ENCODE peak calls at places on chromosomes 13 and 19, in four cellular contexts. U is nephron progenitor cell, V is GM10248, G is lung. Z is an unnamed sample.

GRCh38 chr13:114078501-114079451 is 53.6 kb downstream of the RASA3 start:
- DNase-seq in U (no peak), V (no peak), G (no peak), Z (peak)

GRCh38 chr19:2046046-2046907 is 4.8 kb downstream of the MKNK2 start:
- DNase-seq in U (no peak), V (no peak), G (no peak), Z (no peak)

GRCh38 chr19:17327654-17328516 is 6.8 kb downstream of the ANO8 start:
- DNase-seq in U (peak), V (peak), G (peak), Z (peak)

GRCh38 chr19:13057147-13057572 is 45.5 kb downstream of the LYL1 start:
- DNase-seq in U (no peak), V (no peak), G (no peak), Z (no peak)

GRCh38 chr13:102097708-102098107 is 304.1 kb downstream of the FGF14 start:
- DNase-seq in U (peak), V (no peak), G (no peak), Z (no peak)

GRCh38 chr13:80881495-80882482 is 540.9 kb upstream of the SPRY2 start:
- DNase-seq in U (no peak), V (no peak), G (no peak), Z (no peak)

GRCh38 chr19:15378529-15379082 is 981 bp downstream of the AKAP8 start:
- DNase-seq in U (peak), V (peak), G (peak), Z (no peak)

GRCh38 chr13:108409735-108410134 is 140.2 kb downstream of the TNFSF13B start:
- DNase-seq in U (no peak), V (no peak), G (no peak), Z (no peak)

GRCh38 chr13:73059460-73060250 is 850 bp downstream of the KLF5 start:
- DNase-seq in U (peak), V (peak), G (peak), Z (no peak)

GRCh38 chr13:64332048-64332447 is 2898.1 kb downstream of the PCDH9 start:
- DNase-seq in U (no peak), V (no peak), G (no peak), Z (no peak)

GRCh38 chr19:13797870-13798269 is 2.6 kb downstream of the ZSWIM4 start:
- DNase-seq in U (no peak), V (no peak), G (peak), Z (no peak)

GRCh38 chr19:49651871-49652722 is 10.1 kb downstream of the SCAF1 start:
- DNase-seq in U (no peak), V (no peak), G (no peak), Z (no peak)

GRCh38 chr19:32605544-32605943 is 24.6 kb downstream of the PDCD5 start:
- DNase-seq in U (no peak), V (no peak), G (no peak), Z (no peak)

GRCh38 chr19:13015361-13016231 is 20.3 kb downstream of the NFIX start:
- DNase-seq in U (no peak), V (no peak), G (no peak), Z (no peak)

GRCh38 chr13:20431080-20431479 is 94.6 kb downstream of the CRYL1 start:
- DNase-seq in U (no peak), V (no peak), G (no peak), Z (no peak)

GRCh38 chr13:34025746-34026145 is 207.8 kb downstream of the RFC3 start:
- DNase-seq in U (no peak), V (no peak), G (no peak), Z (no peak)

GRCh38 chr19:43699506-43700367 is 16.1 kb upstream of the IRGC start:
- DNase-seq in U (peak), V (no peak), G (no peak), Z (no peak)

GRCh38 chr19:51689751-51690358 is 3.3 kb upstream of the SPACA6 start:
- DNase-seq in U (peak), V (peak), G (peak), Z (no peak)

GRCh38 chr19:37251308-37252229 is 33.6 kb downstream of the ZNF383 start:
- DNase-seq in U (no peak), V (peak), G (peak), Z (peak)

GRCh38 chr13:109160357-109160756 is 530.9 kb downstream of the MYO16 start:
- DNase-seq in U (no peak), V (no peak), G (no peak), Z (no peak)

GRCh38 chr19:5172859-5173577 is 167.6 kb downstream of the PTPRS start:
- DNase-seq in U (no peak), V (no peak), G (no peak), Z (no peak)

GRCh38 chr19:58274771-58275199 is 4.0 kb upstream of the ZNF8 start:
- DNase-seq in U (no peak), V (no peak), G (no peak), Z (no peak)

GRCh38 chr19:7257148-7258041 is 36.8 kb downstream of the INSR start:
- DNase-seq in U (no peak), V (no peak), G (peak), Z (no peak)

GRCh38 chr13:27026396-27026795 is 145.2 kb downstream of the USP12 start:
- DNase-seq in U (no peak), V (no peak), G (no peak), Z (no peak)

GRCh38 chr19:14091885-14092462 is 1.4 kb upstream of the SAMD1 start:
- DNase-seq in U (no peak), V (peak), G (no peak), Z (no peak)

GRCh38 chr19:40549007-40549708 is 27.5 kb upstream of the SHKBP1 start:
- DNase-seq in U (peak), V (peak), G (peak), Z (peak)

GRCh38 chr13:86585826-86586225 is 786.6 kb upstream of the SLITRK6 start:
- DNase-seq in U (no peak), V (no peak), G (no peak), Z (peak)

GRCh38 chr13:91960947-91961346 is 562.5 kb downstream of the GPC5 start:
- DNase-seq in U (no peak), V (no peak), G (no peak), Z (no peak)

GRCh38 chr19:45455707-45456499 is 11.9 kb upstream of the FOSB start:
- DNase-seq in U (peak), V (peak), G (peak), Z (peak)

DNA sequence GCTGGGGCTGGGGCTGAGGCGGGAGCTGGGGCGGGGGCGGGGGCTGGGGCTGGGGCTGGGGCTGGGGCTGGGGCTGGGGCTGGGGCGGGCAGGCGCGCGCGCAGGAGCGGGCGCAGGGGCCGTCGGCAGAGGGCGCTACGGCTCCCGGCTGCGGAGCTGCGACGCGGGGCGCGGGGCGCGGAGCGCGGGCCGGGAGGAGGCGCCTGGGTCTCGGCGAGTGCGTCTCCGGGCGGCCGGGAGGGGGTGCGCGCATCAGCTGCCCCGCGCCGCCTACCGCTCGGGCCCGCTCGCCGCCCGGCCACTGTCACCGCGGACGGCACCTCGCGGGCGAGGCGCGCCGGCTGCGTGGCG is 416 bp upstream of the MTUS2 start:
- DNase-seq in U (peak), V (peak), G (no peak), Z (no peak)
- TF ChIP-seq CTCF in U (no peak), V (peak), G (no peak), Z (no peak)

GRCh38 chr19:48619692-48620565 is 623 bp downstream of the SPHK2 start:
- DNase-seq in U (no peak), V (no peak), G (no peak), Z (no peak)
- TF ChIP-seq CTCF in U (no peak), V (no peak), G (no peak), Z (no peak)

GRCh38 chr13:59176775-59177174 is 987.0 kb downstream of the DIAPH3 start:
- DNase-seq in U (no peak), V (peak), G (no peak), Z (no peak)
- TF ChIP-seq CTCF in U (no peak), V (peak), G (no peak), Z (no peak)

DNA sequence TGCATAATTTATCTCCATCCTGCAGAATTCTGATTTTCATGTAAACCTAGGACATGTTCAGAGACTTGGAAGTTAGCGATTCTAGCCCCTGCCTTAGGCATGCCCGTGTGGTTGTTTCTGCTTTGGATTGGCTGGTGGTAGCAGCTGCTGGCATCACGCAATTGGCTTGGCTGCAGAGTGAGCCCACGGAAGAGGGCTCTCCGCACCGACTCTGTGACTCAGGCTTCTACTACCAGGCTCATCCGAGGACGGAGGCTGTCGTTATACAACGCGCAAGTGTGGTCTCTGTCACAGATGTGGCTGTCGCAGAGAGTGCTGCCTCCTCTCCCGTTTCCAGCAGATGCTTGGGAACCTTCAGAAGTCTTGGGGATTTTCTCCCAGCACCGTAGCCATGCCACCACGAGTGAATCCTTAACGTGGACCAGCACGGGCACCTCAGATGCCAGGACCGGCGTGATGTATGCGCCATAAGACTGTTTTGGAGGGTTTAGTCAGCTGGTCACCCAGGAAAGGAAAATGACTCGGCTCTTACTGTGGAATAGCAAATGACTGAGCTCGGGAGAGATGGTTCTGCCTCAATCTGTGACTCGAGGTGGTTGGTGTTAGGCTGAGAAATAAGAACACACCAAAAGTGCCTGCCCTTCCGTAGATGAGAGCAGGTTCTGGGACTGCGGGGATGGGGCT is 61.0 kb upstream of the F7 start:
- DNase-seq in U (no peak), V (no peak), G (no peak), Z (no peak)
- TF ChIP-seq CTCF in U (no peak), V (no peak), G (no peak), Z (no peak)

GRCh38 chr19:10021446-10021845 is 8.2 kb downstream of the RDH8 start:
- DNase-seq in U (no peak), V (no peak), G (no peak), Z (no peak)

GRCh38 chr19:10019246-10019645 is 6.0 kb downstream of the RDH8 start:
- DNase-seq in U (no peak), V (no peak), G (no peak), Z (no peak)

GRCh38 chr19:10018786-10019185 is 5.5 kb downstream of the RDH8 start:
- DNase-seq in U (no peak), V (no peak), G (no peak), Z (no peak)

GRCh38 chr19:10020851-10021250 is 7.6 kb downstream of the RDH8 start:
- DNase-seq in U (no peak), V (no peak), G (no peak), Z (no peak)

GRCh38 chr19:10018219-10018618 is 4.9 kb downstream of the RDH8 start:
- DNase-seq in U (no peak), V (no peak), G (no peak), Z (no peak)
- TF ChIP-seq CTCF in U (no peak), V (no peak), G (no peak), Z (no peak)

DNA sequence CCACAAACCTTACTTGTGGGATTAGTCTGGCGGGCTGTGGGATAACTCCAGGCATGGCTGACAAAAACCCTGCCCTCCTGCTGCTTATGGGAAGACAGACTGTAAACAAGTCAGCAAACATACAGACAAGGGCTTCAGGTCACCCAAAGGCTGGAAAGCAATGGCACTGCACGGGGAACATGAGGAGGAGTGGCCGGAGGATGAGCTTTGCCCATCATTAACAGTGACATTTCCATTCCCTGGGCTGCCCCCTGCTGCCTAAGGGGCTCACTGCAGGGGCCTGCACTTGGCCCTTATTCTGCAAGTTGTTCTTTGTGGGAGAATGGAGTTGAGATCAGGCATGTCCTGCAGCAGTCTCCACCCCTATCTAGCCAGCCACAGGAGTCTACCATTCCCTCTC is 91.3 kb downstream of the UQCRFS1 start:
- DNase-seq in U (peak), V (no peak), G (no peak), Z (no peak)
- TF ChIP-seq CTCF in U (peak), V (no peak), G (no peak), Z (no peak)

GRCh38 chr13:45879666-45880065 is 28.1 kb upstream of the SIAH3 start:
- DNase-seq in U (peak), V (no peak), G (no peak), Z (no peak)
- TF ChIP-seq CTCF in U (peak), V (peak), G (no peak), Z (no peak)

GRCh38 chr13:38582133-38582532 is 104.7 kb upstream of the FREM2 start:
- DNase-seq in U (peak), V (peak), G (no peak), Z (no peak)
- TF ChIP-seq CTCF in U (peak), V (peak), G (no peak), Z (no peak)